ENCODE peak calls at places on chromosomes 2 and 18, in four cellular contexts. C is AG04449, K is bronchial epithelial cell, Y is RPMI7951. Q is an unnamed sample.

GRCh38 chr2:40348665-40349064 is 103.2 kb downstream of the SLC8A1 start:
- DNase-seq in Y (peak; percentile 44), C (peak; percentile 94), K (peak; percentile 31), Q (no peak)

GRCh38 chr2:233446616-233447305 is 92.5 kb downstream of the DGKD start:
- DNase-seq in Y (no peak), C (no peak), K (no peak), Q (no peak)

GRCh38 chr2:134590679-134591078 is 128.1 kb downstream of the TMEM163 start:
- DNase-seq in Y (no peak), C (no peak), K (peak; percentile 28), Q (no peak)

GRCh38 chr18:62485684-62486083 is 37.1 kb upstream of the ZCCHC2 start:
- DNase-seq in Y (peak; percentile 86), C (peak; percentile 26), K (peak; percentile 98), Q (peak; percentile 74)

GRCh38 chr2:150792780-150793300 is 305.4 kb upstream of the RND3 start:
- DNase-seq in Y (no peak), K (no peak), C (no peak), Q (no peak)

GRCh38 chr2:20366672-20367116 is 16.1 kb upstream of the PUM2 start:
- DNase-seq in K (peak; percentile 98), Y (no peak), C (no peak), Q (no peak)

GRCh38 chr18:23756590-23757540 is 67.6 kb downstream of the LAMA3 start:
- DNase-seq in C (no peak), K (no peak), Y (no peak), Q (no peak)

GRCh38 chr18:62877448-62878221 is 162.3 kb downstream of the PHLPP1 start:
- DNase-seq in Y (peak; percentile 64), K (no peak), C (peak; percentile 16), Q (peak; percentile 74)

GRCh38 chr2:3606370-3607124 is 11.6 kb downstream of the COLEC11 start:
- DNase-seq in Y (no peak), C (no peak), K (no peak), Q (no peak)

GRCh38 chr18:57585421-57585820 is 1.1 kb downstream of the FECH start:
- DNase-seq in K (peak; percentile 17), C (no peak), Y (peak; percentile 24), Q (no peak)

GRCh38 chr2:113891265-113891959 is 1.5 kb downstream of the ACTR3 start:
- DNase-seq in K (peak; percentile 46), Y (no peak), C (no peak), Q (peak; percentile 11)

GRCh38 chr2:72924353-72925240 is 7.3 kb downstream of the EMX1 start:
- DNase-seq in K (no peak), Y (no peak), C (no peak), Q (no peak)

GRCh38 chr2:232926448-232927040 is 56.5 kb downstream of the SNORC start:
- DNase-seq in K (no peak), Y (no peak), C (no peak), Q (no peak)

GRCh38 chr2:129802290-129802689 is 177.2 kb upstream of the RAB6C start:
- DNase-seq in C (no peak), Y (no peak), K (no peak), Q (no peak)

Q was measured in A172.